ENCODE peak calls at places on chromosomes 6 and 20, in five cellular contexts. S, U, H, B and V are unnamed samples.
A peak's percentile ranks its signal among the peaks of the same experiment; 100 is the strongest.

GRCh38 chr20:59165794-59166709 is 2.4 kb downstream of the ZNF831 start:
- DNase-seq in B (no peak), S (peak; percentile 82), U (no peak), H (no peak), V (no peak)

GRCh38 chr6:11492444-11493300 is 44.9 kb upstream of the TMEM170B start:
- DNase-seq in U (no peak), H (no peak), B (no peak), S (no peak), V (no peak)

GRCh38 chr6:112116215-112116614 is 28.8 kb downstream of the FAM229B start:
- DNase-seq in H (no peak), B (no peak), U (no peak), S (no peak), V (no peak)

GRCh38 chr6:6749791-6750434 is 161.4 kb downstream of the LY86 start:
- DNase-seq in U (peak; percentile 68), S (no peak), H (no peak), B (no peak), V (no peak)

GRCh38 chr6:146950351-146950835 is 253.8 kb upstream of the STXBP5 start:
- DNase-seq in H (no peak), S (no peak), B (no peak), U (no peak), V (no peak)

GRCh38 chr6:84763397-84764331 is 734 bp downstream of the TBX18 start:
- DNase-seq in U (peak; percentile 69), B (no peak), S (no peak), H (peak; percentile 12), V (no peak)

GRCh38 chr6:39048481-39049399 is at the start of gene GLP1R:
- DNase-seq in B (no peak), U (no peak), H (no peak), S (no peak), V (no peak)

GRCh38 chr20:44681796-44682566 is 30.5 kb upstream of the ADA start:
- DNase-seq in U (no peak), B (no peak), S (no peak), H (no peak), V (no peak)

GRCh38 chr20:54000914-54001313 is 69.5 kb downstream of the BCAS1 start:
- DNase-seq in S (no peak), H (no peak), B (no peak), U (no peak), V (no peak)

GRCh38 chr6:109260126-109260525 is 122.1 kb downstream of the CD164 start:
- DNase-seq in S (no peak), H (no peak), U (no peak), B (no peak), V (no peak)

GRCh38 chr20:63103402-63104311 is 96.9 kb upstream of the BHLHE23 start:
- DNase-seq in S (peak; percentile 53), H (no peak), U (peak; percentile 16), B (no peak), V (no peak)

GRCh38 chr20:51142448-51142847 is 119.5 kb upstream of the KCNG1 start:
- DNase-seq in U (no peak), H (no peak), S (no peak), B (no peak), V (no peak)

GRCh38 chr6:107491791-107492674 is 2.1 kb downstream of the SOBP start:
- DNase-seq in H (no peak), B (no peak), U (peak; percentile 77), S (no peak), V (no peak)

GRCh38 chr6:9186148-9186547 is 750.8 kb upstream of the SLC35B3 start:
- DNase-seq in S (no peak), U (no peak), B (no peak), H (no peak), V (no peak)

GRCh38 chr20:62446398-62446985 is 19.2 kb upstream of the RBBP8NL start:
- DNase-seq in S (no peak), B (no peak), H (no peak), U (no peak), V (no peak)

GRCh38 chr6:168194732-168195565 is 115.9 kb upstream of the FRMD1 start:
- DNase-seq in U (peak; percentile 2), H (no peak), S (no peak), B (no peak), V (no peak)

GRCh38 chr6:159691133-159691962 is 1.7 kb downstream of the SOD2 start:
- DNase-seq in B (no peak), H (peak; percentile 64), S (peak; percentile 57), U (no peak), V (no peak)

GRCh38 chr6:168131464-168132415 is 52.7 kb upstream of the FRMD1 start:
- DNase-seq in U (no peak), B (no peak), H (no peak), S (no peak), V (no peak)

GRCh38 chr6:160462551-160463109 is 114.5 kb downstream of the SLC22A3 start:
- DNase-seq in S (peak; percentile 86), B (peak; percentile 41), U (no peak), H (no peak), V (no peak)

GRCh38 chr6:136607204-136607931 is 57.1 kb upstream of the MAP7 start:
- DNase-seq in B (no peak), H (peak; percentile 27), U (no peak), S (no peak), V (no peak)

GRCh38 chr6:168902075-168902474 is 351.6 kb downstream of the THBS2 start:
- DNase-seq in H (no peak), U (no peak), B (no peak), S (no peak), V (no peak)

GRCh38 chr6:105485456-105485855 is 82.6 kb upstream of the PREP start:
- DNase-seq in S (no peak), U (no peak), B (no peak), H (no peak), V (no peak)

GRCh38 chr6:105137388-105137787 is 42.4 kb downstream of the POPDC3 start:
- DNase-seq in U (peak; percentile 38), H (no peak), B (no peak), S (no peak), V (no peak)

GRCh38 chr6:37168163-37168758 is 1.7 kb upstream of the PIM1 start:
- DNase-seq in S (no peak), U (no peak), H (no peak), B (no peak), V (no peak)
- H3K4me3 ChIP-seq in S (no peak overlapping the region), U (peak overlapping the region; percentile 65), H (no peak overlapping the region), B (no peak overlapping the region), V (no peak overlapping the region)

GRCh38 chr6:113633638-113634037 is 223.5 kb upstream of the MARCKS start:
- DNase-seq in B (no peak), S (no peak), H (no peak), U (no peak), V (no peak)
- H3K4me1 ChIP-seq in B (peaks cover 52% of the 10 kb centered on the region), S (peaks cover 29% of the 10 kb centered on the region), H (no peaks in the 10 kb centered on the region), U (peaks cover 41% of the 10 kb centered on the region), V (no peaks in the 10 kb centered on the region)

GRCh38 chr6:148934956-148935355 is 188.1 kb downstream of the UST start:
- DNase-seq in S (no peak), U (no peak), B (no peak), H (no peak), V (no peak)
- H3K27ac ChIP-seq in S (no peak overlapping the region), U (no peak overlapping the region), B (no peak overlapping the region), H (no peak overlapping the region), V (no peak overlapping the region)

DNA sequence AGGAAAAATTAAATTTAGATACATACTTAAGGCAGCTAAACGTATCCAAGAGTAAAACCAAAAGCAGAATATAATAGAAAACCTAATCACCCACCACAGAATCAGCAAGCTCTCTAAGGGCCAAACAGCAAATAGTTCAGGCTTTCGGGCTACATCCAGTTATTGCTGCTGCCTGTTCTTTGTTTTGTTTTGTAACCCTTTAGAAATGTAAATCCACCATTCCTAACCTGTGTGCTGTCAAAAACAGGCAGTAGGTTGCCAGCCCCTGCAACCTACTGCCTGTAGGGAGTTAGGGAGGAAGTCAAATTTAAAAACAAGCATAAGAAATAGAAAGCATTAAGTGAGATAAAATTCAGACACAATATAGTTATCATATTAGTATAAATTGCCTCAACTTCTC is 225.9 kb downstream of the PTPRT start:
- DNase-seq in H (no peak), S (no peak), B (no peak), U (no peak), V (no peak)
- H3K4me3 ChIP-seq in H (no peak overlapping the region), S (no peak overlapping the region), B (no peak overlapping the region), U (no peak overlapping the region), V (no peak overlapping the region)

GRCh38 chr6:16318538-16318937 is 80.2 kb downstream of the GMPR start:
- DNase-seq in U (no peak), S (no peak), H (no peak), B (no peak), V (no peak)
- H3K4me1 ChIP-seq in U (peaks cover 66% of the 10 kb centered on the region), S (peaks cover 70% of the 10 kb centered on the region), H (peaks cover 4% of the 10 kb centered on the region), B (peaks cover 42% of the 10 kb centered on the region), V (peaks cover 7% of the 10 kb centered on the region)